ENCODE peak calls at places on chromosome 2, in five cellular contexts. Q is mammary epithelial cell, N is PC-9, L is IMR-90, D is PC-3. S is an unnamed sample.

GRCh38 chr2:64119369-64119768 is 24.9 kb downstream of the PELI1 start:
- DNase-seq in Q (peak), N (no peak), L (no peak), D (no peak), S (no peak)

GRCh38 chr2:181312515-181312927 is 144.7 kb upstream of the ITGA4 start:
- DNase-seq in Q (no peak), N (no peak), L (no peak), D (no peak), S (no peak)

GRCh38 chr2:159249955-159250723 is 36.4 kb downstream of the WDSUB1 start:
- DNase-seq in Q (peak), N (peak), L (peak), D (peak), S (no peak)

GRCh38 chr2:241848761-241849615 is 9.7 kb downstream of the PDCD1 start:
- DNase-seq in Q (no peak), N (peak), L (no peak), D (no peak), S (no peak)

GRCh38 chr2:237319086-237319820 is 94.7 kb downstream of the COL6A3 start:
- DNase-seq in Q (no peak), N (no peak), L (no peak), D (no peak), S (no peak)

GRCh38 chr2:33411765-33412164 is 64.7 kb upstream of the RASGRP3 start:
- DNase-seq in Q (no peak), N (no peak), L (peak), D (peak), S (no peak)

GRCh38 chr2:234768608-234769196 is 183.1 kb upstream of the SH3BP4 start:
- DNase-seq in Q (no peak), N (no peak), L (peak), D (no peak), S (no peak)

GRCh38 chr2:236172866-236173733 is 4.9 kb upstream of the GBX2 start:
- DNase-seq in Q (no peak), N (no peak), L (no peak), D (no peak), S (no peak)

GRCh38 chr2:148602918-148603561 is 41.5 kb upstream of the EPC2 start:
- DNase-seq in Q (no peak), N (no peak), L (no peak), D (no peak), S (no peak)

GRCh38 chr2:238948765-238949641 is 101.1 kb downstream of the TWIST2 start:
- DNase-seq in Q (no peak), N (no peak), L (peak), D (peak), S (no peak)
- H3K4me2 ChIP-seq in Q (peak), N (no peak), L (no peak), D (peak), S (no peak)

GRCh38 chr2:215760126-215760525 is 253.2 kb downstream of the MREG start:
- DNase-seq in Q (no peak), N (no peak), L (no peak), D (no peak), S (no peak)
- H3K4me2 ChIP-seq in Q (no peak), N (no peak), L (no peak), D (no peak), S (no peak)

DNA sequence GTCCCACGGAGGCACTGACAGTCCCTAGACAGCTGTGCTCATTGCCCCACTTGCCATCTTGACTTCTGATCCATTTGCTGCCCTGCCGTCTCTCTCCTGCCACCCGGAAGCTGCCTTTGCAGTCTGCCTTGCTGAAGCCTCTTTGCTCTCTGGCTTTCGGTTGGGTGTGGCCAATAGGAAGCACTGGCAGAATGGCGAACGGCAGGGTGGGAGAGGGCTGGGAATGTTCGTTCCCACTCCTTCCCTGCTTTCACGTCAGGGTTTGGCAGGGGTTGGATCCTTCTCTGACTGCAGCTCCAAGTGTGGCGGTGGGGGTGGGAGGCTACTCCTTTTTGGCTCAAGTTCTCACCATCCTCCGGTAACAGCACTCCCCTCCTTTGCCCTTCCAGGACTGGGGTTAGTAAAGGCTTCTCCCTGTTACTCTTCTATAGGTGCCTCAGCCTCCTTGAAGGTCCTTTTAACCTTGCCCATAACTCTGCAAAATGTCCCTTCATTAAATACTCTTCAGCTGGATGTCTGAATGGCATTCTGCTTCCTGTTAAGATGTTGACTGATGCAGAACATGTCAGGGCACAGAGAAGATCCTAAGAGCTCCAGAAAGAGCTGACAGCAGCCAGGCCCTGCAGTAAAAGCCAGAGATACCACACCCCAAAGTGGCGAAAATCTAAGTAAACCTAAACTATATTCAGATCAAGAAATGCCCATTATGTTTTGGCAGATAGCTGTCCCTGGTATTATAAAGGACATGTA is 299.6 kb downstream of the CDCA7 start:
- DNase-seq in Q (no peak), N (no peak), L (no peak), D (no peak), S (no peak)
- H3K4me2 ChIP-seq in Q (peak), N (no peak), L (no peak), D (no peak), S (no peak)

GRCh38 chr2:66903126-66903654 is 468.3 kb downstream of the MEIS1 start:
- DNase-seq in Q (no peak), N (no peak), L (no peak), D (no peak), S (no peak)

GRCh38 chr2:66899109-66899508 is 464.2 kb downstream of the MEIS1 start:
- DNase-seq in Q (no peak), N (no peak), L (no peak), D (no peak), S (no peak)

GRCh38 chr2:66899648-66900047 is 464.7 kb downstream of the MEIS1 start:
- DNase-seq in Q (no peak), N (no peak), L (peak), D (no peak), S (no peak)

GRCh38 chr2:66897676-66898280 is 462.9 kb downstream of the MEIS1 start:
- DNase-seq in Q (no peak), N (no peak), L (peak), D (no peak), S (no peak)

GRCh38 chr2:66901344-66901743 is 466.4 kb downstream of the MEIS1 start:
- DNase-seq in Q (no peak), N (no peak), L (no peak), D (no peak), S (no peak)
- H3K4me2 ChIP-seq in Q (no peak), N (no peak), L (no peak), D (no peak), S (no peak)

GRCh38 chr2:227862741-227863588 is 8.5 kb upstream of the DAW1 start:
- DNase-seq in Q (peak), N (peak), L (peak), D (peak), S (no peak)
- H3K4me2 ChIP-seq in Q (peak), N (peak), L (peak), D (peak), S (no peak)

GRCh38 chr2:114079366-114080004 is 189.6 kb downstream of the ACTR3 start:
- DNase-seq in Q (no peak), N (no peak), L (no peak), D (no peak), S (no peak)

GRCh38 chr2:114085992-114086391 is 196.1 kb downstream of the ACTR3 start:
- DNase-seq in Q (no peak), N (no peak), L (no peak), D (no peak), S (no peak)

GRCh38 chr2:114083717-114084387 is 194.0 kb downstream of the ACTR3 start:
- DNase-seq in Q (no peak), N (no peak), L (no peak), D (no peak), S (no peak)

GRCh38 chr2:114085238-114085637 is 195.3 kb downstream of the ACTR3 start:
- DNase-seq in Q (no peak), N (no peak), L (no peak), D (no peak), S (no peak)

GRCh38 chr2:114082731-114083433 is 193.0 kb downstream of the ACTR3 start:
- DNase-seq in Q (no peak), N (no peak), L (no peak), D (no peak), S (no peak)
- H3K4me2 ChIP-seq in Q (no peak), N (no peak), L (no peak), D (no peak), S (no peak)

DNA sequence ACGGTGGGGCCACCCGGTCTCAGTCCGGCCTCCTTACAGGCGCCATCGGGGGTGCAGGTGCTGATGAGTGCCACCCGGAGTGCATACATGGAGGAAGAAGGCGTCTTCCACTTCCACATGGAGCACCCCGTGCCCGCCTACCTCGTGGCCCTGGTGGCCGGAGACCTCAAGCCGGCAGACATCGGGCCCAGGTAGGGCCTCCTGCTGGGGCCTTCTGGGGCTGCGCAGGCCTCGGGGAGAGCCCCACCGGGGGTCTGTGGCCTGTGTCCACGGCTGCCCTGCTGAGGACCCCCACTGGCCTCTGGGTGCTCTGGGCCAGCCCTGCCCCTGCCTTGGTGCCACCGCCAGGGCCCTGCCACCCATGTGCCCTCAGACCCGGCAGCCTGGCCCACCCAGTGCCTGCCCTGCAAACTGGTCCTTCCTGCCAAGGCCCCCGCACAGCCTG is 4.8 kb downstream of the RNPEPL1 start:
- DNase-seq in Q (no peak), N (no peak), L (no peak), D (no peak), S (no peak)
- H3K4me2 ChIP-seq in Q (no peak), N (no peak), L (no peak), D (no peak), S (no peak)

GRCh38 chr2:9800639-9800974 is 42.7 kb upstream of the TAF1B start:
- DNase-seq in Q (no peak), N (no peak), L (no peak), D (no peak), S (no peak)
- H3K4me2 ChIP-seq in Q (peak), N (peak), L (no peak), D (peak), S (no peak)

S was measured in K562.